ENCODE peak calls at places on chromosomes 6 and 20, in five cellular contexts. K, Z, L, I and S are unnamed samples. For H3K4me1 and H3K27me3, the result is how much of the 10 kb centered on the place peaks cover.

GRCh38 chr6:41263267-41263666 is 23.2 kb downstream of the TREM1 start:
- DNase-seq in Z (no peak), K (no peak), I (no peak), L (no peak), S (no peak)

GRCh38 chr6:80197474-80197873 is 91.0 kb downstream of the BCKDHB start:
- DNase-seq in L (no peak), I (peak), Z (no peak), K (no peak), S (no peak)

GRCh38 chr6:86205980-86206379 is 563.3 kb upstream of the SYNCRIP start:
- DNase-seq in L (no peak), K (no peak), I (no peak), Z (no peak), S (no peak)

GRCh38 chr6:30150151-30150550 is 10.9 kb downstream of the TRIM10 start:
- DNase-seq in Z (no peak), I (no peak), K (no peak), L (no peak), S (no peak)

GRCh38 chr20:46916244-46916603 is 21.6 kb downstream of the EYA2 start:
- DNase-seq in K (no peak), L (no peak), I (no peak), Z (no peak), S (no peak)

GRCh38 chr6:118932421-118932820 is 2.5 kb downstream of the MCM9 start:
- DNase-seq in Z (no peak), K (no peak), I (no peak), L (no peak), S (no peak)

GRCh38 chr6:111449129-111449528 is 33.9 kb downstream of the REV3L start:
- DNase-seq in K (no peak), Z (no peak), L (no peak), I (no peak), S (no peak)

GRCh38 chr6:151784441-151785214 is 22.9 kb upstream of the ESR1 start:
- DNase-seq in Z (no peak), K (no peak), I (no peak), L (no peak), S (no peak)

GRCh38 chr20:4998160-4998651 is 3.1 kb downstream of the SLC23A2 start:
- DNase-seq in K (no peak), I (no peak), L (peak), Z (no peak), S (no peak)

GRCh38 chr6:36848658-36849441 is 9.6 kb upstream of the CPNE5 start:
- DNase-seq in K (no peak), Z (peak), I (peak), L (no peak), S (no peak)

GRCh38 chr6:85431271-85431670 is 18.6 kb upstream of the NT5E start:
- DNase-seq in I (no peak), Z (no peak), L (no peak), K (no peak), S (no peak)

GRCh38 chr20:38927902-38928578 is 1.8 kb downstream of the FAM83D start:
- DNase-seq in Z (no peak), I (no peak), L (no peak), K (no peak), S (no peak)

GRCh38 chr20:61100489-61100888 is 151.6 kb upstream of the CDH4 start:
- DNase-seq in I (no peak), Z (no peak), K (no peak), L (no peak), S (no peak)

GRCh38 chr20:48750941-48751620 is 76.7 kb downstream of the PREX1 start:
- DNase-seq in K (peak), L (peak), Z (no peak), I (peak), S (no peak)

GRCh38 chr6:91428953-91429560 is 842.2 kb upstream of the MAP3K7 start:
- DNase-seq in L (no peak), I (no peak), K (no peak), Z (no peak), S (no peak)

GRCh38 chr6:96836579-96837137 is 619 bp downstream of the GPR63 start:
- DNase-seq in Z (no peak), K (no peak), L (peak), I (peak), S (no peak)

GRCh38 chr6:12065321-12066140 is 53.4 kb downstream of the HIVEP1 start:
- DNase-seq in L (no peak), K (no peak), Z (no peak), I (no peak), S (no peak)

GRCh38 chr20:41405436-41405835 is 38.8 kb upstream of the EMILIN3 start:
- DNase-seq in I (no peak), K (no peak), Z (no peak), L (no peak), S (no peak)

GRCh38 chr6:169118346-169118830 is 135.3 kb downstream of the THBS2 start:
- DNase-seq in K (no peak), I (no peak), Z (no peak), L (no peak), S (no peak)

GRCh38 chr6:111589366-111589765 is 16.3 kb downstream of the TRAF3IP2 start:
- DNase-seq in Z (no peak), I (peak), K (no peak), L (no peak), S (peak)

GRCh38 chr20:34941224-34941623 is 14.4 kb downstream of the GSS start:
- DNase-seq in Z (no peak), K (no peak), I (no peak), L (no peak), S (no peak)

GRCh38 chr6:69571234-69571633 is 225.6 kb downstream of the LMBRD1 start:
- DNase-seq in L (no peak), I (no peak), K (no peak), Z (no peak), S (no peak)

GRCh38 chr6:109073344-109074235 is 21.1 kb downstream of the SESN1 start:
- DNase-seq in I (peak), K (peak), L (peak), Z (no peak), S (no peak)

GRCh38 chr6:32741203-32741960 is at the start of gene HLA-DQA2:
- DNase-seq in I (no peak), L (no peak), K (no peak), Z (no peak), S (no peak)

GRCh38 chr6:37222992-37223391 is 34.6 kb upstream of the TBC1D22B start:
- DNase-seq in Z (no peak), K (no peak), I (no peak), L (no peak), S (no peak)

GRCh38 chr6:41706876-41707564 is 28.4 kb downstream of the TFEB start:
- DNase-seq in K (no peak), L (no peak), Z (no peak), I (peak), S (no peak)

GRCh38 chr6:22904413-22904812 is 335.0 kb downstream of the HDGFL1 start:
- DNase-seq in K (no peak), Z (no peak), I (no peak), L (no peak), S (no peak)

GRCh38 chr6:168041928-168042327 is 37.1 kb downstream of the FRMD1 start:
- DNase-seq in K (no peak), Z (no peak), L (no peak), I (no peak), S (no peak)

GRCh38 chr6:160972111-160972510 is 19.5 kb upstream of the MAP3K4 start:
- DNase-seq in K (no peak), L (no peak), I (peak), Z (no peak), S (no peak)

GRCh38 chr6:38184041-38184779 is 364.7 kb downstream of the ZFAND3 start:
- DNase-seq in L (no peak), K (no peak), I (no peak), Z (no peak), S (no peak)

GRCh38 chr6:16163535-16164300 is 34.8 kb downstream of the MYLIP start:
- DNase-seq in Z (no peak), L (no peak), I (peak), K (no peak), S (no peak)

GRCh38 chr20:15642676-15643075 is 930.6 kb downstream of the KIF16B start:
- DNase-seq in Z (no peak), K (no peak), I (no peak), L (no peak), S (no peak)

GRCh38 chr6:139801571-139802321 is 427.3 kb upstream of the CITED2 start:
- DNase-seq in L (no peak), Z (no peak), K (no peak), I (peak), S (no peak)

GRCh38 chr20:58959652-58960051 is 21.4 kb upstream of the NELFCD start:
- DNase-seq in K (no peak), L (no peak), Z (no peak), I (peak), S (no peak)

GRCh38 chr6:66361886-66362285 is 654.9 kb upstream of the EYS start:
- DNase-seq in Z (no peak), L (peak), K (no peak), I (no peak), S (no peak)

GRCh38 chr6:51531623-51532022 is 555.8 kb downstream of the PKHD1 start:
- DNase-seq in Z (no peak), K (no peak), L (no peak), I (no peak), S (no peak)

GRCh38 chr6:83546636-83547035 is 34.3 kb downstream of the PRSS35 start:
- DNase-seq in L (peak), I (no peak), K (peak), Z (no peak), S (no peak)

GRCh38 chr20:19995220-19995863 is 21.8 kb upstream of the NAA20 start:
- DNase-seq in K (peak), I (peak), Z (no peak), L (no peak), S (no peak)

GRCh38 chr20:19990911-19991707 is 26.1 kb upstream of the NAA20 start:
- DNase-seq in K (no peak), I (no peak), L (no peak), Z (no peak), S (no peak)

GRCh38 chr20:19993937-19994667 is 23.1 kb upstream of the NAA20 start:
- DNase-seq in L (no peak), Z (no peak), I (peak), K (no peak), S (no peak)

GRCh38 chr20:19992996-19993908 is 23.9 kb upstream of the NAA20 start:
- DNase-seq in Z (no peak), L (no peak), I (peak), K (no peak), S (no peak)

GRCh38 chr20:19991826-19992225 is 25.3 kb upstream of the NAA20 start:
- DNase-seq in K (no peak), L (no peak), I (no peak), Z (no peak), S (no peak)
- H3K4me1 ChIP-seq in K (under half), L (under half), I (under half), Z (half or more), S (half or more)

DNA sequence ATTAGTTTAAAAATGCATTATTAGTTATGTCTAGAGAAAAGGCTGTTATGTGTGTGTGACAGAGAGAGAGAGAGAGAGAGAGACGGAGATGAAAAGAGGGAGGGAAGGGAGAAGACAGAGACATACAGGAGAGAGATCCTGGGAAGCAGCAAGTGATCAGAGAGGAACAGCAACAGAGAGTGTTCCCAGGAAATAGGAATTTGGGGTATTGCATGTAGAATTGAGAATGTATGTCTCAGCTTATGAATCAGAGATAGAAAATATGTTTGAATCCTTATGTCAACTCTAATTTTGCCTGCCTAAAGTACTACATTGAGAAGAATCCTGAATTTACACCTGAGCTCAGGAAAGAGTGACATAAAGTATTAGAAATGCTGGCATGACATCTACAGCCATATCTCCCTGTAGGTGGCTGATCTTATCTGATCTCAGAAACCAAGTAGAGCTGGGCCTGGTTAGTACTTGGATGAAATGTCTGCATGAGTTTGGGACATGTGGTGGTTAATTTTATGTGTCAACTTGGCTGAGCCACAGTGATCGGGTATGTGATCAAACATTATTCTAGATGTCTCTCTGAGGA is 130.6 kb downstream of the TENT5A start:
- DNase-seq in K (no peak), I (no peak), Z (no peak), L (no peak), S (no peak)
- H3K27ac ChIP-seq in K (no peak), I (no peak), Z (no peak), L (no peak), S (no peak)

GRCh38 chr6:142301421-142302391 is at the start of gene ADGRG6:
- DNase-seq in L (peak), I (peak), K (peak), Z (peak), S (no peak)

GRCh38 chr6:142304241-142304640 is 2.4 kb downstream of the ADGRG6 start:
- DNase-seq in I (no peak), Z (no peak), L (no peak), K (no peak), S (no peak)

GRCh38 chr6:142300758-142301251 is 1.0 kb upstream of the ADGRG6 start:
- DNase-seq in L (no peak), K (no peak), I (peak), Z (peak), S (no peak)

GRCh38 chr6:142302427-142303190 is 802 bp downstream of the ADGRG6 start:
- DNase-seq in Z (peak), L (no peak), I (no peak), K (no peak), S (no peak)

DNA sequence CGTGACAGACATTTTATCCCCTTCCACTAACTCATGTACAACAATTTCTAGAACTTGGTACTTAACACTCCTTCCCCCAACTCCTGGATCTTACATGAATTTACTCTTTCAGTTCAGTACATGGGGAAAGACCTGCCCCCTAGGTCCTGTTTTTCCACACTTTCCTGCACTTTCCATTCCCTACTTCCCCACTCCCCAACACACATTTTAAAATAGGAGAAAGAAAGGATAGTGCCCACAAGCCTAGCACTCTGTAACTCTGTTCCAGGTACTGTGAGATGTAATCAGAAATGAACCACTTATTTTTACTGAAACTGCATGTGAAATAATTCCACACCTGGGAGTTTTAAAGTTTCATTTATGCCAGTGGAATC is 1.4 kb downstream of the ADGRG6 start:
- DNase-seq in I (no peak), Z (no peak), K (no peak), L (no peak), S (no peak)
- H3K27me3 ChIP-seq in I (under half), Z (under half), K (under half), L (under half), S (under half)

DNA sequence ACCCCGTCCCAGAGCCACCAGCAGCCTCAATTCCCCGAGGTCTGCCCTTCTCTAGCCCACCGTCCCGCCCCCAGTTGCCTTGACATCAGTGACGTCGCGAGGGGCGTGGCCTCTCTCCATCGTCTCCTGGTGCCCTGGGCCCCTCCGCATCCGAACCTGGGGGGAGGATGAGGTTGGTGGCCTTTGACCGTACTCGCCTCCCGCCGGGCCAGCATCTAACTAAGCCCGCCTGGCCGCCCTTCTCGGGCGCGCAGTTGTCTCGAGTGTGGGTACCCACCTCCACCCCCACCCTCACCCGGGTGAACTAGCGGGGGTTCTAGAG is 5.5 kb upstream of the ARMC12 start:
- DNase-seq in K (peak), I (peak), L (peak), Z (peak), S (peak)
- H3K4me1 ChIP-seq in K (half or more), I (under half), L (half or more), Z (half or more), S (half or more)

GRCh38 chr6:5938934-5939333 is 67.8 kb downstream of the NRN1 start:
- DNase-seq in I (no peak), L (no peak), Z (no peak), K (no peak), S (no peak)

GRCh38 chr6:5937936-5938706 is 68.6 kb downstream of the NRN1 start:
- DNase-seq in I (no peak), K (no peak), Z (no peak), L (no peak), S (no peak)

GRCh38 chr6:5936611-5937010 is 70.1 kb downstream of the NRN1 start:
- DNase-seq in L (no peak), I (peak), Z (no peak), K (no peak), S (no peak)

GRCh38 chr6:5937516-5937915 is 69.2 kb downstream of the NRN1 start:
- DNase-seq in Z (no peak), I (no peak), L (no peak), K (no peak), S (no peak)

GRCh38 chr6:5936140-5936539 is 70.6 kb downstream of the NRN1 start:
- DNase-seq in K (no peak), I (peak), Z (no peak), L (no peak), S (no peak)
- H3K27ac ChIP-seq in K (no peak), I (no peak), Z (no peak), L (no peak), S (no peak)

GRCh38 chr20:62956387-62957135 is 4.1 kb downstream of the SLC17A9 start:
- DNase-seq in L (no peak), K (no peak), I (no peak), Z (no peak), S (no peak)
- H3K27me3 ChIP-seq in L (under half), K (under half), I (under half), Z (under half), S (under half)